ENCODE peak calls at places on chromosome 3, in seven cellular contexts. M is colonic mucosa, Q is cardiac muscle cell, X is transverse colon, Y is stomach, J is fibroblast of lung, B is K562. A is an unnamed sample.

GRCh38 chr3:71432044-71432970 is 151.2 kb downstream of the FOXP1 start:
- DNase-seq in M (no peak), Q (no peak), X (no peak), Y (no peak), B (no peak), J (no peak), A (no peak)

GRCh38 chr3:127363171-127363570 is 75.3 kb upstream of the PRR20G start:
- DNase-seq in B (no peak), M (no peak), Y (no peak), J (no peak), Q (no peak), X (no peak), A (no peak)

GRCh38 chr3:184491867-184492615 is 69.5 kb upstream of the EPHB3 start:
- DNase-seq in B (no peak), X (peak; percentile 25), Q (peak; percentile 25), J (no peak), M (no peak), Y (no peak), A (peak; percentile 90)

GRCh38 chr3:45922039-45922326 is 21.3 kb upstream of the CXCR6 start:
- DNase-seq in X (no peak), Y (no peak), Q (no peak), M (no peak), J (no peak), B (no peak), A (no peak)

GRCh38 chr3:32018723-32019564 is 37.4 kb downstream of the ZNF860 start:
- DNase-seq in Q (peak; percentile 73), X (no peak), B (peak; percentile 52), J (peak; percentile 82), Y (no peak), M (no peak), A (no peak)

GRCh38 chr3:42600111-42600957 is at the start of gene NKTR:
- DNase-seq in M (peak; percentile 100), Y (peak; percentile 99), Q (peak; percentile 99), J (peak; percentile 97), B (peak; percentile 100), X (peak; percentile 99), A (peak; percentile 99)

GRCh38 chr3:139120336-139120971 is 75.8 kb upstream of the PRR23C start:
- DNase-seq in Y (no peak), M (peak; percentile 19), X (no peak), J (peak; percentile 93), B (peak; percentile 50), Q (peak; percentile 68), A (peak; percentile 91)

GRCh38 chr3:127102587-127102986 is 90.3 kb upstream of the PRR23E start:
- DNase-seq in M (no peak), J (no peak), Y (no peak), X (no peak), Q (no peak), B (no peak), A (no peak)

GRCh38 chr3:55725681-55726500 is 238.8 kb upstream of the WNT5A start:
- DNase-seq in X (no peak), J (no peak), Y (no peak), Q (no peak), M (no peak), B (no peak), A (peak; percentile 57)

GRCh38 chr3:64399205-64399800 is 174.0 kb upstream of the PRICKLE2 start:
- DNase-seq in J (peak; percentile 77), Q (peak; percentile 76), B (peak; percentile 11), X (no peak), Y (no peak), M (peak; percentile 35), A (peak; percentile 55)

GRCh38 chr3:141854559-141854958 is 21.9 kb upstream of the ATP1B3 start:
- DNase-seq in M (no peak), Q (no peak), Y (no peak), X (no peak), B (no peak), J (no peak), A (no peak)

GRCh38 chr3:151925876-151926275 is 52.4 kb downstream of the SUCNR1 start:
- DNase-seq in Q (peak; percentile 63), X (no peak), Y (no peak), B (no peak), J (peak; percentile 60), M (no peak), A (no peak)

GRCh38 chr3:66797916-66798560 is 200.1 kb upstream of the KBTBD8 start:
- DNase-seq in J (peak; percentile 86), B (no peak), M (peak; percentile 29), Q (peak; percentile 74), Y (peak; percentile 27), X (peak; percentile 24), A (no peak)

GRCh38 chr3:118117061-118117460 is 917.6 kb downstream of the IGSF11 start:
- DNase-seq in M (no peak), J (no peak), X (no peak), Q (no peak), B (no peak), Y (no peak), A (no peak)

GRCh38 chr3:195005251-195005620 is 265.7 kb downstream of the XXYLT1 start:
- DNase-seq in Q (no peak), B (no peak), Y (no peak), X (no peak), J (no peak), M (no peak), A (no peak)

GRCh38 chr3:132347095-132347494 is 29.9 kb downstream of the ACP3 start:
- DNase-seq in Q (peak; percentile 70), X (no peak), J (no peak), M (no peak), Y (peak; percentile 28), B (no peak), A (no peak)

GRCh38 chr3:57944313-57944580 is 64.0 kb upstream of the FLNB start:
- DNase-seq in B (no peak), J (no peak), Y (no peak), Q (no peak), M (no peak), X (no peak), A (no peak)

GRCh38 chr3:174363256-174363655 is 495.9 kb upstream of the NAALADL2 start:
- DNase-seq in Y (no peak), J (no peak), B (no peak), X (no peak), M (no peak), Q (peak; percentile 9), A (no peak)

GRCh38 chr3:189572249-189572648 is 58.9 kb upstream of the TP63 start:
- DNase-seq in X (no peak), Y (no peak), M (no peak), B (no peak), Q (peak; percentile 23), J (no peak), A (no peak)

GRCh38 chr3:14134291-14134690 is 9.4 kb downstream of the TMEM43 start:
- DNase-seq in J (no peak), B (no peak), Q (no peak), Y (no peak), M (no peak), X (no peak), A (no peak)

GRCh38 chr3:87436781-87437543 is 160.6 kb upstream of the POU1F1 start:
- DNase-seq in J (no peak), M (no peak), X (no peak), Y (no peak), B (no peak), Q (no peak), A (no peak)

GRCh38 chr3:42511196-42511595 is 8.8 kb downstream of the VIPR1 start:
- DNase-seq in M (no peak), Y (no peak), Q (no peak), J (no peak), X (no peak), B (no peak), A (no peak)

DNA sequence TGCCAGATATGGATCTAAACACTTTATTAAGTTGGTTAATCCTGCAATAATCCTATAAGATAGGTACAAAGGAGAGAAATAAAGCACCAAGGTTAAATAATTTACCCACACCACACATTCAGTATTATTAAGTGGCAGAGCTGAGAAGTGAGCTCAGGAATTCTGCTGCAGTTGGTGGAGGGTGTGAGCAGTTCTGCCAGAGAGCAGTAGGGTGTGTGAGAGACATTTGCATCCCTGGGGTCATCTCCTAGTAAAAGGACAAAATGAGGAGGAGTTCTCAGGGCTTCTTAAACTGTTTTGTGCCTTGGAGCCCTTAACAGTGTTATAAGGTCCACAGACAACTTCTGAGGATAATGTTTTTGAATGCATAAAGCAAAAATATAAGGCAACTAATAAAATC is 484.5 kb downstream of the TAFA4 start:
- DNase-seq in M (no peak), J (no peak), Q (no peak), X (no peak), Y (no peak), B (no peak), A (no peak)
- TF ChIP-seq CTCF in M (no peak), J (no peak), Q (no peak), X (no peak), Y (no peak), B (no peak), A (no peak)

GRCh38 chr3:4505688-4506558 is 12.8 kb downstream of the ITPR1 start:
- DNase-seq in J (no peak), Q (no peak), B (no peak), Y (no peak), M (no peak), X (no peak), A (no peak)

GRCh38 chr3:4503050-4503449 is 9.9 kb downstream of the ITPR1 start:
- DNase-seq in M (no peak), X (peak; percentile 11), J (no peak), Y (no peak), Q (no peak), B (no peak), A (no peak)

GRCh38 chr3:4507010-4507596 is 14.0 kb downstream of the ITPR1 start:
- DNase-seq in J (peak; percentile 85), M (no peak), Q (peak; percentile 53), X (no peak), B (peak; percentile 32), Y (no peak), A (no peak)

GRCh38 chr3:4506559-4507009 is 13.4 kb downstream of the ITPR1 start:
- DNase-seq in X (no peak), B (no peak), Y (no peak), M (no peak), Q (no peak), J (no peak), A (no peak)

GRCh38 chr3:4504340-4505261 is 11.5 kb downstream of the ITPR1 start:
- DNase-seq in B (no peak), J (peak; percentile 54), Y (no peak), M (peak; percentile 83), X (peak; percentile 70), Q (peak; percentile 30), A (no peak)
- H3K4me3 ChIP-seq in B (no peak overlapping the region), J (peak overlapping the region; percentile 6), Y (peak overlapping the region; percentile 33), M (no peak overlapping the region), X (peak overlapping the region; percentile 11), Q (no peak overlapping the region), A (peak overlapping the region; percentile 39)

GRCh38 chr3:153210116-153210515 is 48.1 kb downstream of the RAP2B start:
- DNase-seq in Y (no peak), J (peak; percentile 38), X (no peak), M (no peak), Q (peak; percentile 40), B (peak; percentile 11), A (no peak)
- TF ChIP-seq CTCF in Y (no peak), J (peak; percentile 23), X (no peak), M (no peak), Q (peak; percentile 11), B (no peak), A (peak; percentile 16)

DNA sequence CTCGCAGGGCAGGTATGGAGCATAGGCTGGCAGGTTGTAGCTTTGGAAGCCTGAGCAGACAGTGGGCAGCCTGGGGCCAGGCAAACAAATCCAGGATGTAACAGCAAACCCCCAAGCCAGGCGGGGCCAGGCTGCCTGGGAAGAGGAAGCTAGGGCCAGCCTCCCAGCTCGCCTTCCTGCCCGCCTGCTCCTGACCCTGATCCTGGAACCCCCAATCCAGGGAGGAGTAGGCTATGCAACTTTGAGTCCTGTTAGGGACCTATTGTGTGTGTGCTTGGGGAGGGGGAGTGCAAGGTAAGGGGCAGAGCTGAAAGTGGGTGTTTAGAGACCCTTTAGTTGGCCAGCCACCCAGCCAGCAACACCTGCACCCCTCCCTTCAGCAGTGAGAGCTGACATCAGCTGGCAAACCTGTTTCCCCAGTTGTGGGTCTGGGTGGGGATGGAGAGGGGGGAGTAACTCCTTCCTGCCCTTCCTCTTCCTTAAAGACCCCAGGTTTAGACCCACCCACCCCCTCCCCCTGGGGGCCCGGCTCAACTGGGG is 2.5 kb downstream of the NBEAL2 start:
- DNase-seq in Y (peak; percentile 76), J (no peak), Q (no peak), B (no peak), M (peak; percentile 73), X (peak; percentile 70), A (no peak)
- H3K4me3 ChIP-seq in Y (peak overlapping the region; percentile 62), J (no peak overlapping the region), Q (no peak overlapping the region), B (no peak overlapping the region), M (peak overlapping the region; percentile 6), X (peak overlapping the region; percentile 2), A (no peak overlapping the region)

A was measured in esophagus muscularis mucosa.